ENCODE peak calls at places on chromosome 16, in seven cellular contexts. V is SHP77; P is fibroblast of mammary gland; F is CD8-positive, alpha-beta T cell; D is neural progenitor cell; J is left ventricle myocardium superior; O is GM20000. Z is an unnamed sample.

GRCh38 chr16:73056383-73056782 is 8.5 kb upstream of the ZFHX3 start:
- DNase-seq in F (no peak), J (no peak), O (no peak), D (no peak), V (no peak), P (no peak), Z (peak)

GRCh38 chr16:85178596-85178995 is 66.3 kb upstream of the CIBAR2 start:
- DNase-seq in P (no peak), D (no peak), V (no peak), F (peak), J (peak), O (no peak), Z (no peak)

GRCh38 chr16:513950-514349 is 13.6 kb upstream of the CAPN15 start:
- DNase-seq in D (no peak), J (no peak), O (no peak), F (no peak), V (no peak), P (no peak), Z (no peak)

GRCh38 chr16:49635591-49636581 is 220.0 kb downstream of the ZNF423 start:
- DNase-seq in D (no peak), F (no peak), J (no peak), V (no peak), P (no peak), O (no peak), Z (no peak)

GRCh38 chr16:1630450-1631213 is 18.5 kb downstream of the CRAMP1 start:
- DNase-seq in V (no peak), J (no peak), O (no peak), F (no peak), P (no peak), D (no peak), Z (no peak)

GRCh38 chr16:17749706-17750105 is 278.9 kb upstream of the XYLT1 start:
- DNase-seq in F (no peak), D (no peak), V (no peak), P (no peak), J (no peak), O (no peak), Z (no peak)

GRCh38 chr16:55021595-55022475 is 91.2 kb downstream of the IRX5 start:
- DNase-seq in O (no peak), F (no peak), J (no peak), P (peak), D (peak), V (no peak), Z (peak)

GRCh38 chr16:83113317-83113716 is 486.5 kb downstream of the CDH13 start:
- DNase-seq in V (no peak), O (no peak), F (no peak), D (peak), J (no peak), P (peak), Z (peak)

GRCh38 chr16:11914210-11914758 is 1.5 kb downstream of the GSPT1 start:
- DNase-seq in P (no peak), V (no peak), D (no peak), O (no peak), J (no peak), F (peak), Z (no peak)

GRCh38 chr16:85650864-85651811 is 37.6 kb downstream of the GINS2 start:
- DNase-seq in D (peak), V (peak), O (no peak), F (peak), P (no peak), J (peak), Z (no peak)

GRCh38 chr16:2210386-2211365 is at the start of gene BRICD5:
- DNase-seq in P (peak), F (no peak), J (no peak), D (no peak), V (no peak), O (no peak), Z (no peak)

GRCh38 chr16:88473666-88474534 is 20.8 kb downstream of the ZFPM1 start:
- DNase-seq in F (no peak), V (no peak), O (no peak), D (no peak), J (peak), P (peak), Z (peak)

GRCh38 chr16:89913408-89914387 is 5.0 kb upstream of the MC1R start:
- DNase-seq in O (no peak), D (no peak), V (no peak), F (no peak), J (no peak), P (no peak), Z (no peak)

GRCh38 chr16:88649924-88650748 is 717 bp downstream of the CYBA start:
- DNase-seq in V (no peak), J (no peak), O (peak), P (no peak), F (peak), D (peak), Z (no peak)

GRCh38 chr16:27444470-27444869 is 42.5 kb downstream of the IL21R start:
- DNase-seq in P (no peak), D (no peak), J (no peak), F (no peak), O (no peak), V (no peak), Z (no peak)

GRCh38 chr16:58042001-58042885 is 16.7 kb downstream of the MMP15 start:
- DNase-seq in F (no peak), O (no peak), P (no peak), D (no peak), V (no peak), J (no peak), Z (no peak)

GRCh38 chr16:48117217-48118105 is 38.3 kb downstream of the ABCC12 start:
- DNase-seq in V (peak), J (peak), O (peak), P (peak), F (peak), D (peak), Z (peak)

GRCh38 chr16:83110221-83110768 is 483.5 kb downstream of the CDH13 start:
- DNase-seq in F (no peak), P (no peak), J (no peak), D (no peak), O (no peak), V (no peak), Z (no peak)

GRCh38 chr16:10923650-10924214 is 18.5 kb downstream of the DEXI start:
- DNase-seq in O (no peak), D (no peak), J (peak), P (no peak), F (no peak), V (no peak), Z (no peak)

GRCh38 chr16:15493416-15494181 is 59.2 kb downstream of the BMERB1 start:
- DNase-seq in F (no peak), D (no peak), P (peak), V (no peak), O (no peak), J (no peak), Z (peak)

Z was measured in fibroblast of the aortic adventitia.